ENCODE peak calls at places on chromosomes 16 and 17, in six cellular contexts. U, C, B, A, S and J are unnamed samples.

GRCh38 chr16:49281481-49281842 is at the start of gene CBLN1:
- DNase-seq in C (no peak), B (no peak), S (no peak), A (no peak), U (no peak), J (no peak)

GRCh38 chr16:13529193-13529982 is 390.6 kb upstream of the ERCC4 start:
- DNase-seq in B (no peak), S (no peak), A (peak), C (no peak), U (no peak), J (no peak)

GRCh38 chr17:62755139-62755851 is 52.8 kb downstream of the MARCHF10 start:
- DNase-seq in A (no peak), S (no peak), B (no peak), C (no peak), U (no peak), J (no peak)

GRCh38 chr17:62596662-62597061 is 30.8 kb upstream of the MRC2 start:
- DNase-seq in B (no peak), S (no peak), A (no peak), C (no peak), U (no peak), J (no peak)

GRCh38 chr17:32274643-32275042 is 9.0 kb downstream of the RHBDL3 start:
- DNase-seq in U (no peak), A (no peak), S (no peak), C (no peak), B (no peak), J (no peak)

GRCh38 chr17:67276075-67276474 is 31.1 kb upstream of the HELZ start:
- DNase-seq in B (no peak), S (peak), U (no peak), A (peak), C (no peak), J (no peak)

GRCh38 chr17:1055751-1056645 is 59.1 kb downstream of the TIMM22 start:
- DNase-seq in C (peak), U (peak), S (peak), B (no peak), A (peak), J (peak)

GRCh38 chr17:70190959-70191805 is 21.9 kb downstream of the KCNJ2 start:
- DNase-seq in S (no peak), C (no peak), A (no peak), U (no peak), B (no peak), J (no peak)

GRCh38 chr16:14337303-14338191 is 266.4 kb downstream of the MRTFB start:
- DNase-seq in C (no peak), B (no peak), U (no peak), S (peak), A (no peak), J (no peak)

GRCh38 chr17:34598161-34598776 is 18.9 kb downstream of the TMEM132E start:
- DNase-seq in B (no peak), C (no peak), A (peak), U (peak), S (peak), J (no peak)

GRCh38 chr17:3983945-3984484 is 19.8 kb upstream of the ATP2A3 start:
- DNase-seq in B (no peak), C (no peak), U (no peak), A (no peak), S (no peak), J (no peak)

GRCh38 chr17:45876539-45876938 is 17.8 kb upstream of the MAPT start:
- DNase-seq in C (no peak), A (no peak), S (no peak), B (no peak), U (no peak), J (no peak)

GRCh38 chr16:59635674-59636073 is 901.6 kb upstream of the GOT2 start:
- DNase-seq in S (no peak), U (no peak), B (no peak), A (no peak), C (no peak), J (no peak)

GRCh38 chr17:72297326-72298115 is 176.7 kb downstream of the SOX9 start:
- DNase-seq in C (no peak), A (no peak), U (no peak), S (no peak), B (no peak), J (no peak)

GRCh38 chr16:67537636-67538591 is 9.3 kb downstream of the RIPOR1 start:
- DNase-seq in B (no peak), C (peak), A (peak), U (no peak), S (no peak), J (peak)

GRCh38 chr17:44935116-44935515 is 12.5 kb downstream of the KIF18B start:
- DNase-seq in U (no peak), A (no peak), S (no peak), C (no peak), B (no peak), J (no peak)

GRCh38 chr16:57762365-57763289 is 27.1 kb downstream of the KATNB1 start:
- DNase-seq in C (no peak), A (no peak), U (no peak), B (no peak), S (no peak), J (no peak)

GRCh38 chr16:47143329-47143676 is 442 bp downstream of the NETO2 start:
- DNase-seq in C (peak), A (peak), U (peak), S (peak), B (no peak), J (peak)

GRCh38 chr17:43842975-43843325 is 4.0 kb upstream of the CD300LG start:
- DNase-seq in S (no peak), A (no peak), U (no peak), B (no peak), C (no peak), J (no peak)

GRCh38 chr16:31202402-31203385 is at the start of gene PYCARD:
- DNase-seq in B (no peak), A (peak), C (no peak), U (peak), S (no peak), J (no peak)

GRCh38 chr16:88306860-88307545 is 75.8 kb upstream of the ZNF469 start:
- DNase-seq in C (no peak), U (no peak), B (no peak), S (peak), A (no peak), J (no peak)
- TF ChIP-seq POLR2A in C (no peak), U (no peak), B (no peak), S (no peak), A (no peak), J (no peak)

GRCh38 chr17:27224526-27225315 is 69.2 kb upstream of the WSB1 start:
- DNase-seq in U (no peak), S (no peak), A (no peak), B (no peak), C (no peak), J (no peak)
- TF ChIP-seq TAF1 in U (no peak), S (no peak), A (no peak), B (no peak), C (no peak), J (no peak)

DNA sequence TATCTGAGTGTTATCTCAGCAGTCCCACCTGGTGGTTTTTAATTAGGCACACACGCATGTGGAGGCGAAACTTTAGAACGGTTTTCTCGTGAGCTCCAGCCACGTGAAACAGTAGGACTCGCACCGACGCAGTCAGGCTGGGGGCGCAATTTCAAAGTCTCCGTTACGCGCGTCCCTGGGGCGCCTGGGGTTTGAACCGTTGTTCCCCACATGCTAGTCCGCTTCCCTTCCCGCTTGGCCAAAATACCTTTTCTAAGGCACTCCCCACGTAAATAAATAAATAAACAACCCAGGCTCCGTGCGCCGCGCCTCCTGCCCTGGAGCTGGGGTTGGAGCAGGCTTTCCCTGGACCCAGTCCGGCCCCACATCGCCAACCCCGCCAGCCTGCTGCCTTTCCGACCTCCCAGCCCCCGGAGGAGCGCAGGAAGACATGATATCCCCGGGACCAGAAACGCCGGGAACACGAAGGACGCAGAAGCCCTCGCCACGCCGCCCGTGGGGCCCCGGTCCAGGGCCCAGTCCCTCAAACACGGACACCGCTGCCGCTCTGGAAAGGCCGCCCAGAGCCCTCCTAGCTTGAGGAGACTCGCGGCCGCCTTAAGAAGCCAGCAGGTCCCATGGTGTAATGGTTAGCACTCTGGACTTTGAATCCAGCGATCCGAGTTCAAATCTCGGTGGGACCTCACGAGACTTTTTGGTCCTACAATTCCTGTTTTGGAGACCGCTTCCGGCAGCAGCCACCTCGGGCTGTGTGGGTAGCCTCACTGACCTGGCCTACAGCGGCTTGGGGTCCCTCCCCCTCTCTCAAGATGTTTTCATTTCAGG is 18.2 kb downstream of the GNGT2 start:
- DNase-seq in C (no peak), A (peak), U (peak), S (peak), B (peak), J (peak)
- TF ChIP-seq POLR2AphosphoS5 in C (no peak), A (no peak), U (peak), S (no peak), B (peak), J (no peak)

DNA sequence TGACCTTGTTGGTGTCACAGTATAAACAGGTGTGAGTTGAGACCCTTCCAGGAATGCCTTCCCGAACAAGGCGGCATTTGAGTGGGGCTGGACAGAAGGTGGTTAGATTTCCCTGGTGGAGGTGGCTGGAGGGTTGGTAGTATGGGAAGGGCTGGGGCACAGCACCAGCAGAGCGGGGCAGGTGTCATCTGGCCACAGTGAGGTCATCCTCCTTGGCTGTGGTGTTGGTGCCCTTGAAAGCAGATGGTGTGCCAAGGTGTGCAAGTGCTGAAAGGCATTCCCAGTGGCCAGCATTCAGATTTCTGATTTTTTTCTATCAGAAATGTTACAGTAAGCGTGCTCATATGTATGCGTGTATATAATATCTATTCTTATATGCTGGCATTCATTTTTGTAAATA is 126.6 kb downstream of the LAT start:
- DNase-seq in U (no peak), C (no peak), S (no peak), B (no peak), A (no peak), J (no peak)
- TF ChIP-seq POLR2A in U (no peak), C (no peak), S (no peak), B (no peak), A (no peak), J (no peak)

GRCh38 chr17:2436516-2436915 is 35.7 kb upstream of the MNT start:
- DNase-seq in S (no peak), U (no peak), B (no peak), A (no peak), C (no peak), J (no peak)

GRCh38 chr17:2438823-2439222 is 38.0 kb upstream of the MNT start:
- DNase-seq in C (no peak), B (no peak), S (no peak), A (no peak), U (no peak), J (no peak)

GRCh38 chr17:2435181-2435741 is 34.4 kb upstream of the MNT start:
- DNase-seq in A (peak), U (no peak), S (no peak), C (no peak), B (no peak), J (no peak)

GRCh38 chr17:2433696-2434095 is 32.8 kb upstream of the MNT start:
- DNase-seq in C (no peak), A (no peak), U (no peak), S (no peak), B (no peak), J (no peak)

GRCh38 chr17:2435852-2436251 is 35.0 kb upstream of the MNT start:
- DNase-seq in B (no peak), A (peak), S (no peak), U (no peak), C (no peak), J (no peak)
- TF ChIP-seq TAF1 in B (no peak), A (no peak), S (no peak), U (no peak), C (no peak), J (no peak)

GRCh38 chr17:76549539-76549938 is 9.7 kb downstream of the PRCD start:
- DNase-seq in B (no peak), S (no peak), A (no peak), C (no peak), U (no peak), J (no peak)

GRCh38 chr17:76548378-76549214 is 8.8 kb downstream of the PRCD start:
- DNase-seq in B (no peak), S (peak), C (no peak), A (no peak), U (no peak), J (no peak)

GRCh38 chr17:76551685-76552084 is 11.8 kb downstream of the PRCD start:
- DNase-seq in U (no peak), C (no peak), B (no peak), S (no peak), A (no peak), J (no peak)

GRCh38 chr17:76549215-76549518 is 9.3 kb downstream of the PRCD start:
- DNase-seq in S (no peak), U (no peak), B (no peak), C (no peak), A (no peak), J (no peak)

GRCh38 chr17:76550712-76551615 is 11.1 kb downstream of the PRCD start:
- DNase-seq in S (peak), U (no peak), A (no peak), B (no peak), C (no peak), J (no peak)
- TF ChIP-seq POLR2AphosphoS5 in S (peak), U (no peak), A (no peak), B (no peak), C (no peak), J (no peak)

GRCh38 chr17:77923776-77924513 is 34.6 kb upstream of the TNRC6C start:
- DNase-seq in A (no peak), S (no peak), U (no peak), C (no peak), B (no peak), J (no peak)

GRCh38 chr17:77923135-77923534 is 35.4 kb upstream of the TNRC6C start:
- DNase-seq in B (no peak), A (no peak), U (no peak), C (no peak), S (no peak), J (no peak)

GRCh38 chr17:77926144-77926543 is 32.4 kb upstream of the TNRC6C start:
- DNase-seq in U (no peak), A (no peak), C (no peak), S (no peak), B (no peak), J (no peak)

GRCh38 chr17:77926967-77927366 is 31.5 kb upstream of the TNRC6C start:
- DNase-seq in A (no peak), B (no peak), C (no peak), S (no peak), U (no peak), J (no peak)

DNA sequence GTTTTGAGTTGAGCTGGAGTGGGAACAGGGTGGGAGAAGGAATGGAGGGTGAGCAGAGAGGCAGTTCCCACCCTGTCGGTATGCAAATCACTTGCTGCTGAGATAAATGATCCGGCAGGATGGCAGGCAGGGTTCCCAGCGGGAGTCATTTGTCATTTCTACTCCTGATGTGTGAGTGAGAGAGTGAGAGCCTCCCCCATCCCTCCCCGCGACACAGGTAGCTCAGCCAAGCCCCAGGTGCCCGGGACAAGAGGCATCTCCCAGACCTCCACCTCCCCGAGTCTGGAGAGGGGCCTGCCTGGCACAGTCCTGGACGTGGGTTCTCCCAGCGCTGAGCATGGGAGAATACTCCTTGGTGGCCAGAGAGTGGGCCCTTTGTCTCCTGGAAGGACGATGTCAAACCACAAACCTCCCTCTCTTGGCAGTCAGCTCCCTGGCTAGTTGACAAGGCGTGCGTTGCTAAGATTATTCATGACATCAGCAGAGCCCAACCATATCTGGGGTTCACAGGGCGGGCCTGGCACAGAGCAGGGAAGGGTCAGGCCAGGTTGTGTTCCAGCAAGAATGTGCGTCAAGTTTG is 33.7 kb upstream of the TNRC6C start:
- DNase-seq in B (no peak), A (peak), U (no peak), C (no peak), S (no peak), J (no peak)
- TF ChIP-seq POLR2A in B (no peak), A (no peak), U (no peak), C (no peak), S (no peak), J (no peak)

DNA sequence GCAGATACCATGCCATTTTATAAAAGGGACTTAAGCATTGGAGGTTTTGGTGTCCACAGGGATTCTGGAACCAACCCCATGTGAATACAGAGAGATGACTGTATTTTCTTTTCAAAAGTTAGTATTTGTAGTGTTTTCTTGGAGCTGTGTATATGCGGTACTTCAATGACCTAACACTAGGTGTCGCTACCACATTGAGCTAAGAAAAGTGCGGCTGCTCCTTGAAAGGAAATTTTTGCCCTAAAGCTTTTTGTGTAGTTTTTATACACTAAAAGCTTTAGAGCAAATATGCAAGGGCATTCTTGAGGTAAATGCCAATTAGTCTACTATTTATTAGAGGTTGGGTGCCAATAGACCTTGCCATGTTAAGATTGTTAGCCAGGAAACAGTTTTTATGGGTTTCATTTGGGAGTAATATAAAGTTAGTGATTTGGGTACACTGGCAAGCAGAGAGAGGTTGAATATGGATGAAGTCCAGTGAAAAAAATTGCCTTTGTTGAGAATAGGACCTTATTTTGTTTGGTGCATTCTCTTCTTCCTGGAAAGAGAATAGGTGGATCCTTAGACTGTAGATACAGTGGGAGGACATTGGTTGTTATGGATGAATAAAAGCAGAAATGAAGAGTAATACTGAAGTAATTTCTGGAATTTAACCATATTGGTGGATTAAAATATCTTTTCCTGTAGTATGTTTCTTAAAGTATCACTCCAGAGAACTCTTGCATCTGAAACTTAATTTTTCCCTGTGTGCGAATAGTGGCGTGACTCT is 43.3 kb downstream of the BCAS3 start:
- DNase-seq in C (peak), U (peak), S (peak), A (peak), B (peak), J (peak)
- TF ChIP-seq TAF1 in C (no peak), U (no peak), S (no peak), A (no peak), B (no peak), J (no peak)